ENCODE peak calls at places on chromosomes 4 and X, in four cellular contexts. S is H1, Z is K562, O is HepG2. J is an unnamed sample.

GRCh38 chrX:106935175-106935574 is 15.0 kb downstream of the CLDN2 start:
- DNase-seq in Z (no peak), S (no peak), O (no peak), J (peak; percentile 30)

GRCh38 chrX:69300323-69300722 is 135.1 kb upstream of the PJA1 start:
- DNase-seq in Z (no peak), O (no peak), S (no peak), J (no peak)

GRCh38 chrX:49221868-49222267 is 11.3 kb downstream of the CACNA1F start:
- DNase-seq in Z (no peak), O (no peak), S (no peak), J (no peak)

GRCh38 chr4:68175562-68176155 is 46.0 kb upstream of the TMPRSS11F start:
- DNase-seq in O (peak; percentile 44), Z (peak; percentile 74), S (no peak), J (peak; percentile 67)

GRCh38 chr4:102525099-102525498 is 23.9 kb downstream of the NFKB1 start:
- DNase-seq in Z (no peak), O (no peak), S (no peak), J (no peak)

GRCh38 chrX:49040376-49040955 is 2.7 kb downstream of the TFE3 start:
- DNase-seq in S (no peak), Z (no peak), O (no peak), J (peak; percentile 30)

GRCh38 chrX:87578978-87579377 is 61.4 kb downstream of the KLHL4 start:
- DNase-seq in Z (no peak), O (no peak), S (no peak), J (peak; percentile 20)

GRCh38 chrX:24190500-24191156 is 41.1 kb downstream of the ZFX start:
- DNase-seq in O (peak; percentile 87), Z (no peak), S (no peak), J (no peak)

GRCh38 chr4:986949-987688 is at the start of gene IDUA:
- DNase-seq in Z (peak; percentile 94), S (no peak), O (peak; percentile 74), J (peak; percentile 75)

GRCh38 chrX:50723006-50723405 is 91.0 kb downstream of the SHROOM4 start:
- DNase-seq in S (no peak), O (no peak), Z (no peak), J (no peak)

DNA sequence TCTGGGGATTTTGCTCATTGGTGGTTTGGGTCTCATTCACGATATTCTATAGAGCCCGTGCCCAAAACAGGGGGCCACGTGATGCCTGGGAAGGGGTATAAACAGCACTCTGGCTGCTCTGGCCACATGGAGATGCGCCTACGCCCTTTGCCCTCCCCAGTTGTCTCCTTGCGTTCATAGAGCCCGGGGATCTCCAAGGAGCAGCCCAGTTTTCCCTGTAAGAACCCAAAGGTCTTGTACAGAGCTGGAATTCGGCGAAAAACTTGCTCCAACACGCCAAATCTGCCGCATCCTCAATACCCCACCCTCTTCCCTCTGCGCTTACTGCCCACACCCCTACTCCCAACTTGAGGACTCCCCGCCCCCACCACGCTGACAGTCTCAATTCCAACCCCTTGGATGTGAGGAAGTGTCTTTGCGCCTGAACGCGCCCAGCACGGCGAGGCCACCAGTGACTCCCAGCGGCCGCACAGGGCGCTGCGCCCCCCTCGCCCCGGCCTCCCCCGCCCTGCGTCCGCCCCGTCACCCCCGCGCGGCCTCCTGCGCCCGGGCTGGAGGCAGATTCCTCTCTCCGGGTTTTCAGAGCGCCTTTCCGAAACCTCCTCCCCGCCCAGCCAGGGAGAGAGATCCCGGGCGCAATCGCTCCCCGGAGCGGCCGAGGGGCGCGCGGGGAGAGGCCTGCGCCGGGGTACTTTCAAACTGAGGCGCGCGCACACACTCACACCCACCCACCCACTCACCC is at the start of gene NHS:
- DNase-seq in S (peak; percentile 43), O (no peak), Z (peak; percentile 12), J (peak; percentile 15)
- TF ChIP-seq POLR2A in S (no peak), O (no peak), Z (no peak), J (no peak)

GRCh38 chr4:139756391-139757180 is 91.0 kb downstream of the MGST2 start:
- DNase-seq in O (no peak), S (no peak), Z (no peak), J (no peak)

GRCh38 chr4:139749313-139749712 is 83.7 kb downstream of the MGST2 start:
- DNase-seq in Z (no peak), S (no peak), O (no peak), J (peak; percentile 32)

GRCh38 chr4:139754913-139755312 is 89.3 kb downstream of the MGST2 start:
- DNase-seq in S (no peak), O (no peak), Z (no peak), J (no peak)

GRCh38 chr4:139750099-139750498 is 84.5 kb downstream of the MGST2 start:
- DNase-seq in O (no peak), Z (no peak), S (no peak), J (no peak)

DNA sequence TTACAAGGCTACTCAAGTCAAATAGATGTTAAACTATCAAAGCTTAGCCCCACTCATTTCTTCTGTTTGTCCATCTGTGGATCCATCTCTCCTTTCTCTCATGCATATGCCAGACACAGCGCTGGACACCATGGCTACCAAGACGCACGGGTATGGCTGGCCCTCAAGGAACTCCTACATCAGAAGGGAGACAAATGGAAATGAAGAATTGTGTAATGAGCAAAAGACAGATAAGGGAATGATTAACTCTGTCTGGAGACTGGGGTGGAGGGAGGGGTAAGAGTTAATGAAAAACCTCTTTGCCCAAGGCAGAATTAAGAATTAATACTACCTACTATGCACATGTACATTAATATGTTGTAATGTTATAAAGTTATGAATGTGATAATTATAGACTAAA is 88.1 kb downstream of the MGST2 start:
- DNase-seq in S (no peak), Z (no peak), O (no peak), J (no peak)
- TF ChIP-seq JUN in S (no peak), Z (no peak), O (no peak), J (no peak)

GRCh38 chr4:15489551-15489950 is 19.9 kb downstream of the CC2D2A start:
- DNase-seq in O (no peak), Z (no peak), S (no peak), J (no peak)
- H3K9ac ChIP-seq in O (no peak overlapping the region), Z (no peak overlapping the region), S (no peak overlapping the region), J (no peak overlapping the region)

DNA sequence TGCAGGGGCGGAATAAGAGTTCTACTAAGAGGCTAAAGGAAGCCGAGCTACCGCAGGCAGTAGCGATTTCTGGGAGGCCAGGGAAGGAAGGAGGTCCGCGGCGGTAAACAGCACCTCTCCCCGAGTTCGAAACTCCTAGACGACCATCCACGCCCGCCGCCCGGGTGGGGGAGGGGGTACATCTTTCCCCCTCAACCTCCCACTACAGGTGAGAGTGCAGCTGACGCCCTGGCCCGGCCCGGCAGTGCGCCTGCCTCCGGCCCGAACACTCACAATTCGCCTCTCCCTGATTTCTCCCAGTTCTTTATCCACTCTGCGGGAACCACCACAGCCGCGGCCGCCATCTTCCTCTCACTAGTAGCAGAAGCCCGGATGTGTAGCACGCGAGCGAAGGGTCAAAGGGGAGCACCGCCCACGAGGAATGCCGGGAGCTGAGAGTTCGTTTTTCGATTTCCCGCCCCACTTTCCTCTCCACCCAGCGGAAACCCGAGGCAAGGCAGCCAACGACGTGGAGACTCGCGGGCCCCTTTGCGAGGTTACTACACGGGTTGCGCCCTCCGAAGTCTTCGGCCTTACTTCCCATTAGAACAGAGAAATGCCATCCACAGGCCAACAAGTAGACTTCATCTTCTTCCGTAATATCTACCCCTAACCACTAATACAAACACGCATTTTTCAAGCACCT is at the start of gene THOC2:
- DNase-seq in S (peak; percentile 17), O (peak; percentile 73), Z (peak; percentile 93), J (peak; percentile 85)
- TF ChIP-seq POLR2A in S (peak; percentile 45), O (peak; percentile 62), Z (peak; percentile 93), J (peak; percentile 76)

GRCh38 chr4:118821590-118822293 is 14.2 kb downstream of the SEC24D start:
- DNase-seq in S (no peak), Z (no peak), O (peak; percentile 4), J (no peak)
- TF ChIP-seq JUN in S (no peak), Z (no peak), O (no peak), J (no peak)

GRCh38 chr4:139035650-139036049 is 20.1 kb downstream of the NOCT start:
- DNase-seq in O (no peak), Z (no peak), S (no peak), J (no peak)

GRCh38 chr4:139028191-139028661 is 12.6 kb downstream of the NOCT start:
- DNase-seq in Z (no peak), S (no peak), O (no peak), J (no peak)

GRCh38 chr4:139025841-139026240 is 10.3 kb downstream of the NOCT start:
- DNase-seq in Z (no peak), O (no peak), S (no peak), J (no peak)

GRCh38 chr4:139027771-139028170 is 12.2 kb downstream of the NOCT start:
- DNase-seq in O (no peak), S (no peak), Z (no peak), J (peak; percentile 34)

DNA sequence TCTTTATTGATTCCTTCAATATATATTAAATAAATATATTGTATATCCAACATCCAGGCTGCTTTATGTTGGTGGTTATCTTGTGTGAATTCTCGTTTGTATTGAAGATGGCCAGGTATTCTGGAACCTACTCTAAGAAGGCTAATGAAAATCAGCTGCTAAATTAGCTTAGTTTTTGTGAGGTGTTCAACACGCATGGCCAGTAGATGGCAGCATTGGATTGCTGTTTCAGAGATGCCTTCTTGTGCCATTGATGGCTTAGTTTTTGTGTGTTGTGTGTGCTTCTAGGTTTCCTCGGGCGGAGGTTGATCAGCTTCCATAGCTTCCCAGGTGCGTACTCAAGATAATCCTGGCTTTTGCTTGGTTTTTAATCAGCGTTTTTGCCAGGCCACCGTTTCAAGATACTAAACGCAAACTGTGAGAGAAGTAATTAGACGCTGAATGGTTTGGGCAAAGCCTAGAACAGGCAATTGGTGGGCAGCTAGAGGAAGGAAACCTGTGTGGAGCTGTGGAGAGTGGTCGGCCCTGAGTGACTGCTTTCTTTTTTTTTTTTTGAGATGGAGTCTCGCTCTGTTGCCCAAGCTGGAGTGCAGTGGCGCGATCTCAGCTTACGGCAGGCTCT is 15.1 kb downstream of the NOCT start:
- DNase-seq in S (peak; percentile 43), O (peak; percentile 67), Z (peak; percentile 85), J (peak; percentile 84)
- H3K9ac ChIP-seq in S (no peak overlapping the region), O (no peak overlapping the region), Z (no peak overlapping the region), J (no peak overlapping the region)

GRCh38 chrX:153927936-153928760 is 2.1 kb upstream of the ARHGAP4 start:
- DNase-seq in O (peak; percentile 90), Z (peak; percentile 97), S (peak; percentile 87), J (peak; percentile 98)
- TF ChIP-seq POLR2A in O (peak; percentile 30), Z (peak; percentile 69), S (no peak), J (no peak)

J was measured in endothelial cell of umbilical vein.